ENCODE peak calls at places on chromosome 17, in eight cellular contexts. One of them, this sample, is unnamed.

GRCh38 chr17:43366809-43367587 is 31.8 kb upstream of the ARL4D start:
- DNase-seq in uterus: peak; percentile 37
- DNase-seq in dorsolateral prefrontal cortex: no peak
- DNase-seq in brain microvascular endothelial cell: no peak
- DNase-seq in effector memory CD8-positive, alpha-beta T cell: no peak
- DNase-seq in heart left ventricle: no peak
- DNase-seq in stimulated activated CD4-positive, alpha-beta T cell treated with anti-CD3 and anti-CD28 coated beads, Interleukin-15, amount 100 ng/mL, for 1 hour: no peak
- DNase-seq in HEK293T: no peak
- DNase-seq in this sample: peak; percentile 52

GRCh38 chr17:3647769-3648540 is 11.4 kb downstream of the CTNS start:
- DNase-seq in uterus: no peak
- DNase-seq in dorsolateral prefrontal cortex: peak; percentile 82
- DNase-seq in brain microvascular endothelial cell: peak; percentile 52
- DNase-seq in effector memory CD8-positive, alpha-beta T cell: no peak
- DNase-seq in heart left ventricle: no peak
- DNase-seq in stimulated activated CD4-positive, alpha-beta T cell treated with anti-CD3 and anti-CD28 coated beads, Interleukin-15, amount 100 ng/mL, for 1 hour: peak; percentile 20
- DNase-seq in HEK293T: peak; percentile 49
- DNase-seq in this sample: peak; percentile 60

GRCh38 chr17:1931759-1932579 is 93.2 kb downstream of the RTN4RL1 start:
- DNase-seq in uterus: no peak
- DNase-seq in dorsolateral prefrontal cortex: no peak
- DNase-seq in brain microvascular endothelial cell: no peak
- DNase-seq in effector memory CD8-positive, alpha-beta T cell: no peak
- DNase-seq in heart left ventricle: peak; percentile 35
- DNase-seq in stimulated activated CD4-positive, alpha-beta T cell treated with anti-CD3 and anti-CD28 coated beads, Interleukin-15, amount 100 ng/mL, for 1 hour: no peak
- DNase-seq in HEK293T: no peak
- DNase-seq in this sample: no peak

GRCh38 chr17:43791589-43791988 is 11.4 kb downstream of the CFAP97D1 start:
- DNase-seq in uterus: no peak
- DNase-seq in dorsolateral prefrontal cortex: no peak
- DNase-seq in brain microvascular endothelial cell: peak; percentile 31
- DNase-seq in effector memory CD8-positive, alpha-beta T cell: no peak
- DNase-seq in heart left ventricle: no peak
- DNase-seq in stimulated activated CD4-positive, alpha-beta T cell treated with anti-CD3 and anti-CD28 coated beads, Interleukin-15, amount 100 ng/mL, for 1 hour: no peak
- DNase-seq in HEK293T: peak; percentile 39
- DNase-seq in this sample: peak; percentile 50

GRCh38 chr17:67578058-67578457 is 139.7 kb upstream of the NOL11 start:
- DNase-seq in uterus: no peak
- DNase-seq in dorsolateral prefrontal cortex: no peak
- DNase-seq in brain microvascular endothelial cell: no peak
- DNase-seq in effector memory CD8-positive, alpha-beta T cell: no peak
- DNase-seq in heart left ventricle: no peak
- DNase-seq in stimulated activated CD4-positive, alpha-beta T cell treated with anti-CD3 and anti-CD28 coated beads, Interleukin-15, amount 100 ng/mL, for 1 hour: no peak
- DNase-seq in HEK293T: no peak
- DNase-seq in this sample: no peak

GRCh38 chr17:80312621-80313135 is 52.0 kb downstream of the RNF213 start:
- DNase-seq in uterus: no peak
- DNase-seq in dorsolateral prefrontal cortex: no peak
- DNase-seq in brain microvascular endothelial cell: no peak
- DNase-seq in effector memory CD8-positive, alpha-beta T cell: no peak
- DNase-seq in heart left ventricle: no peak
- DNase-seq in stimulated activated CD4-positive, alpha-beta T cell treated with anti-CD3 and anti-CD28 coated beads, Interleukin-15, amount 100 ng/mL, for 1 hour: no peak
- DNase-seq in HEK293T: no peak
- DNase-seq in this sample: no peak

GRCh38 chr17:4135489-4135888 is 7.3 kb downstream of the ZZEF1 start:
- DNase-seq in uterus: no peak
- DNase-seq in dorsolateral prefrontal cortex: no peak
- DNase-seq in brain microvascular endothelial cell: no peak
- DNase-seq in effector memory CD8-positive, alpha-beta T cell: no peak
- DNase-seq in heart left ventricle: no peak
- DNase-seq in stimulated activated CD4-positive, alpha-beta T cell treated with anti-CD3 and anti-CD28 coated beads, Interleukin-15, amount 100 ng/mL, for 1 hour: no peak
- DNase-seq in HEK293T: no peak
- DNase-seq in this sample: no peak

GRCh38 chr17:58245428-58246103 is 7.2 kb downstream of the LPO start:
- DNase-seq in uterus: no peak
- DNase-seq in dorsolateral prefrontal cortex: no peak
- DNase-seq in brain microvascular endothelial cell: no peak
- DNase-seq in effector memory CD8-positive, alpha-beta T cell: no peak
- DNase-seq in heart left ventricle: no peak
- DNase-seq in stimulated activated CD4-positive, alpha-beta T cell treated with anti-CD3 and anti-CD28 coated beads, Interleukin-15, amount 100 ng/mL, for 1 hour: no peak
- DNase-seq in HEK293T: no peak
- DNase-seq in this sample: no peak

GRCh38 chr17:64148017-64148631 is 18.2 kb upstream of the ERN1 start:
- DNase-seq in uterus: no peak
- DNase-seq in dorsolateral prefrontal cortex: no peak
- DNase-seq in brain microvascular endothelial cell: no peak
- DNase-seq in effector memory CD8-positive, alpha-beta T cell: no peak
- DNase-seq in heart left ventricle: no peak
- DNase-seq in stimulated activated CD4-positive, alpha-beta T cell treated with anti-CD3 and anti-CD28 coated beads, Interleukin-15, amount 100 ng/mL, for 1 hour: no peak
- DNase-seq in HEK293T: no peak
- DNase-seq in this sample: peak; percentile 81

GRCh38 chr17:3845361-3845753 is 689 bp downstream of the NCBP3 start:
- DNase-seq in uterus: no peak
- DNase-seq in dorsolateral prefrontal cortex: no peak
- DNase-seq in brain microvascular endothelial cell: no peak
- DNase-seq in effector memory CD8-positive, alpha-beta T cell: peak; percentile 38
- DNase-seq in heart left ventricle: no peak
- DNase-seq in stimulated activated CD4-positive, alpha-beta T cell treated with anti-CD3 and anti-CD28 coated beads, Interleukin-15, amount 100 ng/mL, for 1 hour: peak; percentile 10
- DNase-seq in HEK293T: no peak
- DNase-seq in this sample: peak; percentile 17

GRCh38 chr17:9219631-9220415 is 198.5 kb downstream of the NTN1 start:
- DNase-seq in uterus: no peak
- DNase-seq in dorsolateral prefrontal cortex: no peak
- DNase-seq in brain microvascular endothelial cell: no peak
- DNase-seq in effector memory CD8-positive, alpha-beta T cell: no peak
- DNase-seq in heart left ventricle: no peak
- DNase-seq in stimulated activated CD4-positive, alpha-beta T cell treated with anti-CD3 and anti-CD28 coated beads, Interleukin-15, amount 100 ng/mL, for 1 hour: no peak
- DNase-seq in HEK293T: no peak
- DNase-seq in this sample: no peak

GRCh38 chr17:79305831-79306687 is 231.4 kb downstream of the ENGASE start:
- DNase-seq in uterus: no peak
- DNase-seq in dorsolateral prefrontal cortex: no peak
- DNase-seq in brain microvascular endothelial cell: no peak
- DNase-seq in effector memory CD8-positive, alpha-beta T cell: no peak
- DNase-seq in heart left ventricle: no peak
- DNase-seq in stimulated activated CD4-positive, alpha-beta T cell treated with anti-CD3 and anti-CD28 coated beads, Interleukin-15, amount 100 ng/mL, for 1 hour: no peak
- DNase-seq in HEK293T: no peak
- DNase-seq in this sample: peak; percentile 6

GRCh38 chr17:700504-701094 is 14.0 kb downstream of the VPS53 start:
- DNase-seq in uterus: no peak
- DNase-seq in dorsolateral prefrontal cortex: no peak
- DNase-seq in brain microvascular endothelial cell: no peak
- DNase-seq in effector memory CD8-positive, alpha-beta T cell: peak; percentile 37
- DNase-seq in heart left ventricle: no peak
- DNase-seq in stimulated activated CD4-positive, alpha-beta T cell treated with anti-CD3 and anti-CD28 coated beads, Interleukin-15, amount 100 ng/mL, for 1 hour: no peak
- DNase-seq in HEK293T: peak; percentile 43
- DNase-seq in this sample: peak; percentile 60

GRCh38 chr17:33284022-33284421 is 9.1 kb downstream of the ASIC2 start:
- DNase-seq in uterus: peak; percentile 44
- DNase-seq in dorsolateral prefrontal cortex: no peak
- DNase-seq in brain microvascular endothelial cell: peak; percentile 64
- DNase-seq in effector memory CD8-positive, alpha-beta T cell: no peak
- DNase-seq in heart left ventricle: no peak
- DNase-seq in stimulated activated CD4-positive, alpha-beta T cell treated with anti-CD3 and anti-CD28 coated beads, Interleukin-15, amount 100 ng/mL, for 1 hour: no peak
- DNase-seq in HEK293T: no peak
- DNase-seq in this sample: peak; percentile 77

GRCh38 chr17:77864234-77865108 is 94.0 kb upstream of the TNRC6C start:
- DNase-seq in uterus: no peak
- DNase-seq in dorsolateral prefrontal cortex: no peak
- DNase-seq in brain microvascular endothelial cell: no peak
- DNase-seq in effector memory CD8-positive, alpha-beta T cell: no peak
- DNase-seq in heart left ventricle: no peak
- DNase-seq in stimulated activated CD4-positive, alpha-beta T cell treated with anti-CD3 and anti-CD28 coated beads, Interleukin-15, amount 100 ng/mL, for 1 hour: no peak
- DNase-seq in HEK293T: no peak
- DNase-seq in this sample: no peak

GRCh38 chr17:83089322-83090156 is 10.1 kb downstream of the METRNL start:
- DNase-seq in uterus: no peak
- DNase-seq in dorsolateral prefrontal cortex: no peak
- DNase-seq in brain microvascular endothelial cell: no peak
- DNase-seq in effector memory CD8-positive, alpha-beta T cell: no peak
- DNase-seq in heart left ventricle: no peak
- DNase-seq in stimulated activated CD4-positive, alpha-beta T cell treated with anti-CD3 and anti-CD28 coated beads, Interleukin-15, amount 100 ng/mL, for 1 hour: no peak
- DNase-seq in HEK293T: no peak
- DNase-seq in this sample: peak; percentile 53

GRCh38 chr17:58263773-58264172 is 17.0 kb downstream of the MPO start:
- DNase-seq in uterus: no peak
- DNase-seq in dorsolateral prefrontal cortex: no peak
- DNase-seq in brain microvascular endothelial cell: no peak
- DNase-seq in effector memory CD8-positive, alpha-beta T cell: no peak
- DNase-seq in heart left ventricle: no peak
- DNase-seq in stimulated activated CD4-positive, alpha-beta T cell treated with anti-CD3 and anti-CD28 coated beads, Interleukin-15, amount 100 ng/mL, for 1 hour: no peak
- DNase-seq in HEK293T: no peak
- DNase-seq in this sample: no peak

GRCh38 chr17:74943808-74944522 is 8.3 kb downstream of the OTOP3 start:
- DNase-seq in uterus: no peak
- DNase-seq in dorsolateral prefrontal cortex: no peak
- DNase-seq in brain microvascular endothelial cell: no peak
- DNase-seq in effector memory CD8-positive, alpha-beta T cell: no peak
- DNase-seq in heart left ventricle: no peak
- DNase-seq in stimulated activated CD4-positive, alpha-beta T cell treated with anti-CD3 and anti-CD28 coated beads, Interleukin-15, amount 100 ng/mL, for 1 hour: no peak
- DNase-seq in HEK293T: no peak
- DNase-seq in this sample: no peak

GRCh38 chr17:13947499-13947898 is 121.8 kb upstream of the COX10 start:
- DNase-seq in uterus: no peak
- DNase-seq in dorsolateral prefrontal cortex: no peak
- DNase-seq in brain microvascular endothelial cell: no peak
- DNase-seq in effector memory CD8-positive, alpha-beta T cell: no peak
- DNase-seq in heart left ventricle: no peak
- DNase-seq in stimulated activated CD4-positive, alpha-beta T cell treated with anti-CD3 and anti-CD28 coated beads, Interleukin-15, amount 100 ng/mL, for 1 hour: no peak
- DNase-seq in HEK293T: no peak
- DNase-seq in this sample: no peak

GRCh38 chr17:48619821-48620496 is 4.9 kb upstream of the HOXB8 start:
- DNase-seq in uterus: no peak
- DNase-seq in dorsolateral prefrontal cortex: no peak
- DNase-seq in brain microvascular endothelial cell: no peak
- DNase-seq in effector memory CD8-positive, alpha-beta T cell: no peak
- DNase-seq in heart left ventricle: no peak
- DNase-seq in stimulated activated CD4-positive, alpha-beta T cell treated with anti-CD3 and anti-CD28 coated beads, Interleukin-15, amount 100 ng/mL, for 1 hour: no peak
- DNase-seq in HEK293T: no peak
- DNase-seq in this sample: no peak

GRCh38 chr17:82668631-82669099 is 20.4 kb upstream of the WDR45B start:
- DNase-seq in uterus: no peak
- DNase-seq in dorsolateral prefrontal cortex: peak; percentile 76
- DNase-seq in brain microvascular endothelial cell: peak; percentile 21
- DNase-seq in effector memory CD8-positive, alpha-beta T cell: no peak
- DNase-seq in heart left ventricle: peak; percentile 59
- DNase-seq in stimulated activated CD4-positive, alpha-beta T cell treated with anti-CD3 and anti-CD28 coated beads, Interleukin-15, amount 100 ng/mL, for 1 hour: no peak
- DNase-seq in HEK293T: peak; percentile 79
- DNase-seq in this sample: peak; percentile 75

GRCh38 chr17:41785876-41786226 is 660 bp downstream of the JUP start:
- DNase-seq in uterus: peak; percentile 55
- DNase-seq in dorsolateral prefrontal cortex: no peak
- DNase-seq in brain microvascular endothelial cell: no peak
- DNase-seq in effector memory CD8-positive, alpha-beta T cell: no peak
- DNase-seq in heart left ventricle: peak; percentile 64
- DNase-seq in stimulated activated CD4-positive, alpha-beta T cell treated with anti-CD3 and anti-CD28 coated beads, Interleukin-15, amount 100 ng/mL, for 1 hour: no peak
- DNase-seq in HEK293T: no peak
- DNase-seq in this sample: no peak

GRCh38 chr17:67716405-67716798 is 1.3 kb upstream of the NOL11 start:
- DNase-seq in uterus: no peak
- DNase-seq in dorsolateral prefrontal cortex: no peak
- DNase-seq in brain microvascular endothelial cell: no peak
- DNase-seq in effector memory CD8-positive, alpha-beta T cell: no peak
- DNase-seq in heart left ventricle: no peak
- DNase-seq in stimulated activated CD4-positive, alpha-beta T cell treated with anti-CD3 and anti-CD28 coated beads, Interleukin-15, amount 100 ng/mL, for 1 hour: no peak
- DNase-seq in HEK293T: no peak
- DNase-seq in this sample: no peak

GRCh38 chr17:80416260-80416939 is 1.4 kb downstream of the ENDOV start:
- DNase-seq in uterus: no peak
- DNase-seq in dorsolateral prefrontal cortex: no peak
- DNase-seq in brain microvascular endothelial cell: no peak
- DNase-seq in effector memory CD8-positive, alpha-beta T cell: no peak
- DNase-seq in heart left ventricle: no peak
- DNase-seq in stimulated activated CD4-positive, alpha-beta T cell treated with anti-CD3 and anti-CD28 coated beads, Interleukin-15, amount 100 ng/mL, for 1 hour: no peak
- DNase-seq in HEK293T: no peak
- DNase-seq in this sample: no peak

GRCh38 chr17:62760059-62760887 is 47.8 kb downstream of the MARCHF10 start:
- DNase-seq in uterus: no peak
- DNase-seq in dorsolateral prefrontal cortex: no peak
- DNase-seq in brain microvascular endothelial cell: no peak
- DNase-seq in effector memory CD8-positive, alpha-beta T cell: no peak
- DNase-seq in heart left ventricle: no peak
- DNase-seq in stimulated activated CD4-positive, alpha-beta T cell treated with anti-CD3 and anti-CD28 coated beads, Interleukin-15, amount 100 ng/mL, for 1 hour: no peak
- DNase-seq in HEK293T: peak; percentile 23
- DNase-seq in this sample: peak; percentile 67

GRCh38 chr17:50029185-50029584 is 26.7 kb upstream of the ITGA3 start:
- DNase-seq in uterus: no peak
- DNase-seq in dorsolateral prefrontal cortex: no peak
- DNase-seq in brain microvascular endothelial cell: no peak
- DNase-seq in effector memory CD8-positive, alpha-beta T cell: no peak
- DNase-seq in heart left ventricle: no peak
- DNase-seq in stimulated activated CD4-positive, alpha-beta T cell treated with anti-CD3 and anti-CD28 coated beads, Interleukin-15, amount 100 ng/mL, for 1 hour: no peak
- DNase-seq in HEK293T: no peak
- DNase-seq in this sample: no peak

GRCh38 chr17:57485566-57485865 is 229.2 kb downstream of the MSI2 start:
- DNase-seq in uterus: no peak
- DNase-seq in dorsolateral prefrontal cortex: no peak
- DNase-seq in brain microvascular endothelial cell: no peak
- DNase-seq in effector memory CD8-positive, alpha-beta T cell: no peak
- DNase-seq in heart left ventricle: no peak
- DNase-seq in stimulated activated CD4-positive, alpha-beta T cell treated with anti-CD3 and anti-CD28 coated beads, Interleukin-15, amount 100 ng/mL, for 1 hour: no peak
- DNase-seq in HEK293T: no peak
- DNase-seq in this sample: no peak

GRCh38 chr17:46929413-46929812 is 6.5 kb downstream of the GOSR2 start:
- DNase-seq in uterus: no peak
- DNase-seq in dorsolateral prefrontal cortex: no peak
- DNase-seq in brain microvascular endothelial cell: peak; percentile 36
- DNase-seq in effector memory CD8-positive, alpha-beta T cell: no peak
- DNase-seq in heart left ventricle: no peak
- DNase-seq in stimulated activated CD4-positive, alpha-beta T cell treated with anti-CD3 and anti-CD28 coated beads, Interleukin-15, amount 100 ng/mL, for 1 hour: no peak
- DNase-seq in HEK293T: no peak
- DNase-seq in this sample: peak; percentile 12

GRCh38 chr17:15213381-15214087 is 51.6 kb downstream of the PMP22 start:
- DNase-seq in uterus: no peak
- DNase-seq in dorsolateral prefrontal cortex: no peak
- DNase-seq in brain microvascular endothelial cell: peak; percentile 26
- DNase-seq in effector memory CD8-positive, alpha-beta T cell: no peak
- DNase-seq in heart left ventricle: no peak
- DNase-seq in stimulated activated CD4-positive, alpha-beta T cell treated with anti-CD3 and anti-CD28 coated beads, Interleukin-15, amount 100 ng/mL, for 1 hour: no peak
- DNase-seq in HEK293T: no peak
- DNase-seq in this sample: peak; percentile 29

GRCh38 chr17:43200127-43200526 is 11.5 kb upstream of the TMEM106A start:
- DNase-seq in uterus: no peak
- DNase-seq in dorsolateral prefrontal cortex: no peak
- DNase-seq in brain microvascular endothelial cell: peak; percentile 3
- DNase-seq in effector memory CD8-positive, alpha-beta T cell: no peak
- DNase-seq in heart left ventricle: no peak
- DNase-seq in stimulated activated CD4-positive, alpha-beta T cell treated with anti-CD3 and anti-CD28 coated beads, Interleukin-15, amount 100 ng/mL, for 1 hour: no peak
- DNase-seq in HEK293T: no peak
- DNase-seq in this sample: peak; percentile 1